ENCODE peak calls at places on chromosome 16, in nine cellular contexts. W, U, M, V, B, Q, I, K and H are unnamed samples.

GRCh38 chr16:59356709-59357108 is 622.6 kb upstream of the GOT2 start:
- DNase-seq in W (no peak), U (no peak), M (peak; percentile 52), V (no peak), B (no peak), Q (no peak), I (peak; percentile 12), K (no peak), H (no peak)

GRCh38 chr16:67199011-67199807 is at the start of gene ELMO3:
- DNase-seq in W (no peak), U (no peak), M (peak; percentile 58), V (no peak), B (peak; percentile 65), Q (no peak), I (no peak), K (no peak), H (peak; percentile 49)

GRCh38 chr16:79573881-79574280 is 26.7 kb downstream of the MAF start:
- DNase-seq in W (no peak), U (no peak), M (no peak), V (no peak), B (no peak), Q (no peak), I (no peak), K (no peak), H (no peak)

GRCh38 chr16:56477096-56477878 is 25.9 kb downstream of the OGFOD1 start:
- DNase-seq in W (peak; percentile 64), U (peak; percentile 46), M (peak; percentile 19), V (no peak), B (no peak), Q (no peak), I (peak; percentile 44), K (no peak), H (no peak)

GRCh38 chr16:85291302-85292148 is 179.3 kb upstream of the CIBAR2 start:
- DNase-seq in W (peak; percentile 64), U (no peak), M (peak; percentile 77), V (peak; percentile 52), B (no peak), Q (peak; percentile 82), I (peak; percentile 28), K (no peak), H (no peak)

GRCh38 chr16:49280022-49280741 is 1.5 kb downstream of the CBLN1 start:
- DNase-seq in W (no peak), U (no peak), M (no peak), V (no peak), B (no peak), Q (no peak), I (no peak), K (no peak), H (peak; percentile 30)

GRCh38 chr16:35252356-35252936 is 1793.0 kb downstream of the TP53TG3F start:
- DNase-seq in W (no peak), U (no peak), M (no peak), V (no peak), B (no peak), Q (no peak), I (peak; percentile 4), K (no peak), H (no peak)

GRCh38 chr16:16158741-16159374 is 64.4 kb downstream of the ABCC6 start:
- DNase-seq in W (no peak), U (no peak), M (no peak), V (no peak), B (no peak), Q (no peak), I (no peak), K (no peak), H (no peak)

GRCh38 chr16:4263504-4264436 is 9.1 kb downstream of the TFAP4 start:
- DNase-seq in W (peak; percentile 87), U (peak; percentile 12), M (peak; percentile 95), V (peak; percentile 80), B (no peak), Q (peak; percentile 96), I (peak; percentile 78), K (peak; percentile 89), H (peak; percentile 86)

GRCh38 chr16:4556580-4556979 is 440 bp downstream of the C16orf96 start:
- DNase-seq in W (no peak), U (no peak), M (no peak), V (no peak), B (no peak), Q (no peak), I (no peak), K (no peak), H (no peak)

GRCh38 chr16:56424791-56425438 is 430 bp downstream of the AMFR start:
- DNase-seq in W (peak; percentile 30), U (no peak), M (peak; percentile 79), V (no peak), B (peak; percentile 8), Q (peak; percentile 74), I (peak; percentile 76), K (peak; percentile 74), H (peak; percentile 57)

GRCh38 chr16:585351-585750 is 4.5 kb upstream of the RAB40C start:
- DNase-seq in W (peak; percentile 68), U (no peak), M (no peak), V (no peak), B (no peak), Q (no peak), I (no peak), K (no peak), H (no peak)

GRCh38 chr16:68389006-68389405 is 59.3 kb downstream of the SMPD3 start:
- DNase-seq in W (no peak), U (no peak), M (no peak), V (no peak), B (no peak), Q (no peak), I (no peak), K (no peak), H (no peak)

DNA sequence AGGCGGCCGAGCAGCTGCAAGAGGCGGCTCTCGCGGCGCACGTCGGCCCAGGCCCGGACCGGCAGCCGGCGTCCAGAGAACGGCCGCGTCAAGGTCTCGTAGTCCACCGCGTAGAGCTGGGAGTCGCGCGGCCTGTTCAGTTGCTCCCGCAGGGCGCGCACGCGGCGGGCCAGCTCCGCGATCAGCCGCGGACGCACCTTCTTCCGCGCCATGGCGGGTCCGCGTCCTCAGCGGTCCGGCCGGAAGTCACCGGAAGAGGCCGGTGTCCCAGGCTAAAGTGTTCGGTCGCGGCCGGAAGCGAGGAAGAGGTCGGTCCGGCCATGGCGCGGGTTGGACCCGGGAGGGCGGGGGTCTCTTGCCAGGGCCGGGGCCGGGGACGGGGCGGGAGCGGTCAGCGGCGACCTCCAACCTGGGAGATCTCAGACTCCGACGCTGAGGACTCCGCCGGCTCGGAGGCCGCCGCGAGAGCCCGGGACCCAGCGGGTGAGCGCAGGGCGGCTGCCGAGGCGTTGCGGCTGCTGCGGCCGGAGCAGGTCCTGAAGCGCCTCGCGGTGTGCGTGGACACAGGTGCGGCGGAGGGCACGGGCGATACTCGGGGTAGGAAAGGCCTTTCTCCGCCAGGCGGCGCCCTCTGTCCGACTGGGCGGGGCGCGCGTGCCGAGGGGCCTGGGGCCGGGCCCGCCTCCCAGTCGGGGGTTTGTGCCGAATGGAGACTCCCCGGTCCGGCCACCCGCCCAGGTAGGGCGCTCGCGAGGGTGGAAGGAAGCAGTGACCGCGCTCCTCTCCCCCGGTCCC is at the start of gene MRPS34:
- DNase-seq in W (peak; percentile 87), U (peak; percentile 80), M (peak; percentile 76), V (peak; percentile 63), B (peak; percentile 68), Q (peak; percentile 90), I (peak; percentile 94), K (peak; percentile 88), H (peak; percentile 85)
- TF ChIP-seq POLR2A in W (peak; percentile 56), U (peak; percentile 63), M (peak; percentile 90), V (no peak), B (peak; percentile 36), Q (peak; percentile 55), I (peak; percentile 71), K (no peak), H (no peak)

DNA sequence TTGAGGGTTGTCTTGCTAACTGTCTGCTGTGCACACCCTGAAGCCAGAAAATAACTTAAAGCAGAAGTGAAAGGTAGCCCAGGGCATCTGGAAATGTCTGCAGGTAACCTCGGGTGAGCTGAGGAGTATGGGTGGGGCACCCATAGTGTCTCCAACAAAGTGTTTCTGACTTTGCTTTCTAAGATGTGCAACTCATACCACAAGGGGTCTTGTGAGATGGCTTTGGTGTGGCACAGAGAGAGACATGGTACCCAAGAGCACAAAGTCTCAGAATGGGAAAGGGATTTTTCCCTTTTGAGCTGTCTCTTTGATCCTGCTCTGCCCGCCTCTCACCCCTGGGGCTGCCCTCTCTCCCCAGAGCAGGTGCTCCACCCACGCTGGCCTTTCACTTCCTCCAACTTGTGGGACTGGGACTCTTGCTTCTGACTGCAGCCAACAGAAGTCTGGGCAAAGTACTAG is 6.9 kb downstream of the CHD9 start:
- DNase-seq in W (peak; percentile 35), U (no peak), M (no peak), V (no peak), B (no peak), Q (no peak), I (no peak), K (no peak), H (no peak)
- TF ChIP-seq POLR2A in W (no peak), U (no peak), M (no peak), V (no peak), B (no peak), Q (no peak), I (no peak), K (no peak), H (no peak)

GRCh38 chr16:88455610-88456355 is 2.7 kb downstream of the ZFPM1 start:
- DNase-seq in W (peak; percentile 48), U (peak; percentile 56), M (peak; percentile 64), V (no peak), B (no peak), Q (no peak), I (peak; percentile 91), K (no peak), H (peak; percentile 50)
- TF ChIP-seq POLR2A in W (no peak), U (no peak), M (no peak), V (no peak), B (no peak), Q (no peak), I (peak; percentile 35), K (no peak), H (no peak)

GRCh38 chr16:71467810-71468209 is 5.8 kb upstream of the ZNF23 start:
- DNase-seq in W (no peak), U (no peak), M (peak; percentile 84), V (no peak), B (no peak), Q (no peak), I (peak; percentile 70), K (no peak), H (peak; percentile 35)

GRCh38 chr16:71456801-71457200 is 5.2 kb downstream of the ZNF23 start:
- DNase-seq in W (no peak), U (no peak), M (no peak), V (no peak), B (peak; percentile 67), Q (no peak), I (no peak), K (no peak), H (no peak)

GRCh38 chr16:71460246-71460645 is 1.8 kb downstream of the ZNF23 start:
- DNase-seq in W (no peak), U (no peak), M (no peak), V (no peak), B (no peak), Q (no peak), I (no peak), K (no peak), H (no peak)

GRCh38 chr16:71459510-71459909 is 2.5 kb downstream of the ZNF23 start:
- DNase-seq in W (no peak), U (no peak), M (no peak), V (no peak), B (no peak), Q (no peak), I (no peak), K (no peak), H (no peak)

GRCh38 chr16:71461686-71462648 is at the start of gene ZNF23:
- DNase-seq in W (peak; percentile 90), U (peak; percentile 57), M (peak; percentile 95), V (peak; percentile 72), B (peak; percentile 73), Q (peak; percentile 94), I (peak; percentile 92), K (peak; percentile 89), H (peak; percentile 92)
- TF ChIP-seq POLR2A in W (peak; percentile 67), U (peak; percentile 76), M (peak; percentile 95), V (peak; percentile 40), B (peak; percentile 43), Q (peak; percentile 62), I (peak; percentile 95), K (no peak), H (no peak)